ENCODE peak calls at places on chromosomes 7 and 10, in nine cellular contexts. K is HepG2, X is fibroblast of the aortic adventitia, W is breast epithelium, N is adrenal gland, Q is endothelial cell of umbilical vein, G is AG10803, J is HCT116, M is AG04450. U is an unnamed sample.

GRCh38 chr10:30742471-30742870 is 112.9 kb upstream of the LYZL2 start:
- DNase-seq in N (no peak), W (no peak), G (no peak), J (no peak), Q (no peak), K (no peak), X (no peak), M (no peak), U (no peak)

GRCh38 chr10:43943825-43944360 is 295.2 kb upstream of the ZNF32 start:
- DNase-seq in W (no peak), Q (no peak), K (no peak), J (no peak), G (no peak), X (no peak), N (no peak), M (no peak), U (no peak)

GRCh38 chr10:28177944-28178637 is 124.8 kb downstream of the MPP7 start:
- DNase-seq in Q (peak), J (no peak), G (peak), W (no peak), N (no peak), M (no peak), K (no peak), X (peak), U (no peak)

GRCh38 chr7:151866028-151866427 is 10.9 kb downstream of the PRKAG2 start:
- DNase-seq in Q (no peak), K (no peak), N (no peak), W (no peak), J (no peak), X (no peak), M (no peak), G (no peak), U (no peak)

GRCh38 chr10:93859049-93859655 is 34.6 kb upstream of the SLC35G1 start:
- DNase-seq in M (no peak), X (peak), N (no peak), K (no peak), J (peak), W (no peak), G (no peak), Q (peak), U (no peak)

GRCh38 chr10:22742678-22743077 is 28.3 kb upstream of the PIP4K2A start:
- DNase-seq in X (no peak), N (no peak), J (no peak), M (no peak), K (no peak), Q (no peak), W (no peak), G (no peak), U (no peak)

GRCh38 chr7:77759294-77759889 is 38.8 kb downstream of the TMEM60 start:
- DNase-seq in K (peak), G (peak), Q (peak), M (peak), X (peak), W (no peak), N (peak), J (peak), U (no peak)

GRCh38 chr7:81616951-81617350 is 152.9 kb downstream of the HGF start:
- DNase-seq in X (peak), Q (peak), W (no peak), J (peak), K (no peak), G (peak), N (no peak), M (no peak), U (no peak)

GRCh38 chr7:112201421-112201820 is 4.8 kb downstream of the DOCK4 start:
- DNase-seq in Q (peak), G (peak), M (peak), X (peak), W (no peak), N (no peak), J (no peak), K (no peak), U (no peak)

GRCh38 chr7:112201839-112202238 is 4.4 kb downstream of the DOCK4 start:
- DNase-seq in X (no peak), K (no peak), Q (no peak), J (no peak), N (no peak), M (no peak), G (no peak), W (no peak), U (no peak)

GRCh38 chr7:112204072-112204775 is 2.0 kb downstream of the DOCK4 start:
- DNase-seq in J (no peak), X (peak), W (no peak), K (no peak), G (peak), Q (peak), N (no peak), M (no peak), U (no peak)

GRCh38 chr7:112204776-112205347 is 1.3 kb downstream of the DOCK4 start:
- DNase-seq in Q (peak), J (no peak), X (peak), N (no peak), W (no peak), M (no peak), K (no peak), G (peak), U (no peak)

DNA sequence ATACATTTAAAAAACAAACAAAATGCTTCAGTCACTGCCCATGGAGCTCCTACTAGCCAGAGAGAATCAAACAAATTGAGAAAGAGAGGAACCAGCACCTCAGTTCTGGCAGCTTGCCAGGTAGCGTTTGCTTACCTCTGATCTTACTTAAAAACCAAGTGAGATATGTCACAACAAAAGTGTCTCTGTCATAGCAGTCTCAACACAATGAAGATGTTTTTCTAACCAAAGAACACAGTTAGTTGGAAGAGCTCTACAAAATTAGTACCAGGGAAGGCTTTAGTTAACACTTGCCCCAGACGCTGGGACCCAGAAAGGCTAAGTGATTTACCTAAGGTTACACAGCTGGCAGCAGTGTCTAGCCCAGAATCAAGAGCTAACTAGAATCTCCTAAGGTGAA is 3.4 kb downstream of the DOCK4 start:
- DNase-seq in Q (peak), W (no peak), N (peak), X (peak), G (no peak), K (peak), M (no peak), J (no peak), U (no peak)
- H3K4me3 ChIP-seq in Q (peak), W (no peak), N (no peak), X (no peak), G (no peak), K (peak), M (no peak), J (no peak), U (no peak)

DNA sequence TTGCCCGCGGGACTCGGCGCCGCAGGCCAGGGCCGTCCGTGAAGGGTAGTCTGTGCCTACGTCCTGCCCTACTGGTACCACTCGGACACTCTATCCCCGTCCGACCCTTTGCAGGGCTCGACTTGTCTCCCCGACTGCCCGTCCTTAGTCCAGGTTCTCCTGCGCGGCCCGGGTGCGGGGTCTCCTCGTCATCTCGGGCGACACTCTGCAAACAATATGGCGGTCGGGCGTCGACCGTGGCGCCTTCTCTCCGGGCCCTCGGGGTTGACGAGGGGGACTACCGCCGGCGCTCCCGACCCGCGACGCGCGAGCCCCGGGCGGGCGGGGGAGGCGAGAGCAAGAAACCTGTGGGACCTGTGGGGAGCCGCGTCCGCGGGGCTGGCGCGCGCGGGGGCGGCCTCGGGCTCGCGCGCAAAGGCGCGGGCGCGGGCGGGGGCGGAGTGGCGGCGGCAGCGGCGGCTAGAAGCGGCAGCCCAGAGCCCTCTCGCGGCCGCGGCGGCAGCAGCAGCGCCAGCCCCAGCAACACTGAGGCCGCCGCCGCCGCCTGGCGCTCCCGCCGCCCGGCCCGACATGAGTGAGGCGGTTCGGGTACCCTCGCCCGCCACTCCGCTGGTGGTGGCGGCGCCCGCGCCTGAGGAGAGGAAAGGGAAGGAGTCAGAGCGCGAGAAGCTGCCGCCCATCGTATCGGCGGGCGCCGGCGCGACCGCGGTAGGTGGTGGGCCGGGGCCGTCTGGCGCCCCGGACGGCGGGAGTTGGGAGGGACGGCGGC is at the start of gene HECTD2:
- DNase-seq in M (no peak), K (peak), J (peak), W (peak), G (peak), Q (peak), X (peak), N (peak), U (no peak)
- TF ChIP-seq CTCF in M (peak), K (peak), J (no peak), W (no peak), G (peak), Q (peak), X (peak), N (no peak), U (no peak)

DNA sequence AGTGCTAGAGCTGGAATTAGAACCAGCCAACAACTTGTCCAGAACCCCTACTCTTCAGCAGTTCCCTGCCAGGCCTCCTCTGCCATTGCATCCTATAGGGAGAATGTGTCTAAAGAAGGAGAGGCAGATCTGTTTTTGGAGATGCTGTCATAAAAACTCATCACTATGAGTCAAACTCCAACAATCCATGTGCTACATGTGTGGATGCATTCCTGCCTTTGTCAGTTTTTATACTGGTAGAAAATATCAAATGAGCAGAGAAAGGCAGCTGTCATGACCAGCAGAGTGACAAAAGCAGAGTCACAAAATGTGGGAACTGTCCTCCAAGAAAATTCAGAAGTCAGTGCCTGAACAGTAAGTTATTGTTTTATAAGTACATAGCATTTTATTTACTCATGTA is 93.0 kb downstream of the ABLIM1 start:
- DNase-seq in N (no peak), W (no peak), G (peak), Q (no peak), X (no peak), J (no peak), M (no peak), K (no peak), U (no peak)
- H3K4me3 ChIP-seq in N (no peak), W (no peak), G (no peak), Q (no peak), X (no peak), J (no peak), M (no peak), K (no peak), U (no peak)

GRCh38 chr7:22108151-22108845 is 162.6 kb upstream of the CDCA7L start:
- DNase-seq in J (no peak), W (no peak), G (no peak), Q (no peak), X (no peak), M (no peak), K (no peak), N (no peak), U (no peak)

GRCh38 chr7:22111661-22112060 is 166.0 kb upstream of the CDCA7L start:
- DNase-seq in J (no peak), W (no peak), N (no peak), K (no peak), M (no peak), X (no peak), Q (peak), G (no peak), U (no peak)

GRCh38 chr7:22110881-22111280 is 165.2 kb upstream of the CDCA7L start:
- DNase-seq in J (no peak), K (peak), G (peak), M (no peak), Q (peak), N (no peak), W (no peak), X (no peak), U (no peak)

GRCh38 chr7:22110227-22110839 is 164.6 kb upstream of the CDCA7L start:
- DNase-seq in K (peak), G (peak), W (no peak), M (peak), Q (peak), J (peak), X (peak), N (peak), U (peak)

GRCh38 chr7:22109761-22110160 is 164.1 kb upstream of the CDCA7L start:
- DNase-seq in J (peak), G (peak), M (no peak), N (peak), K (peak), W (no peak), Q (no peak), X (peak), U (no peak)
- TF ChIP-seq CTCF in J (no peak), G (peak), M (peak), N (no peak), K (peak), W (no peak), Q (peak), X (peak), U (peak)

GRCh38 chr10:116850058-116850611 is 836 bp downstream of the ENO4 start:
- DNase-seq in M (no peak), K (no peak), G (no peak), W (no peak), N (no peak), X (peak), Q (no peak), J (no peak), U (no peak)
- H3K4me3 ChIP-seq in M (peak), K (peak), G (peak), W (peak), N (no peak), X (peak), Q (no peak), J (peak), U (peak)

DNA sequence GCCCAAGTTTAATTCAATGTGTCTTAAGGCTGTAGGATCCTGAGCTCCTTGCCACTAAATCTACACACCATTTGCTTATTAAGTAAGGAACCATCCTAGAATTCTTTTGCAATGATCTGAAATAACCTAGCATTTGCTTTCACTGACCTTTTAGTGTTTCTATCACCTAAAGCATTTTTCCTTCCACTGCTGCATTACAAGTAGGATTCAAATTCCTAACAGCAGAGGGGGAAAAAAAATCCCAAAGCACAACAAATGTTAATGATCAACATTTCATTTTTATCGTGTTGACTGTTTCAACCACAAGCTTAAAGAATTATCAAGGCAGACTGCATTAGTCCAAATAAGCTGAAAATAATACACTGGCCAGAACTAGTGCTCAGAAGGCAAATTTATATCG is 174.7 kb upstream of the TCF7L2 start:
- DNase-seq in M (no peak), J (no peak), Q (no peak), N (no peak), X (peak), G (peak), K (peak), W (no peak), U (no peak)
- TF ChIP-seq CTCF in M (peak), J (no peak), Q (no peak), N (no peak), X (peak), G (peak), K (peak), W (no peak), U (peak)

DNA sequence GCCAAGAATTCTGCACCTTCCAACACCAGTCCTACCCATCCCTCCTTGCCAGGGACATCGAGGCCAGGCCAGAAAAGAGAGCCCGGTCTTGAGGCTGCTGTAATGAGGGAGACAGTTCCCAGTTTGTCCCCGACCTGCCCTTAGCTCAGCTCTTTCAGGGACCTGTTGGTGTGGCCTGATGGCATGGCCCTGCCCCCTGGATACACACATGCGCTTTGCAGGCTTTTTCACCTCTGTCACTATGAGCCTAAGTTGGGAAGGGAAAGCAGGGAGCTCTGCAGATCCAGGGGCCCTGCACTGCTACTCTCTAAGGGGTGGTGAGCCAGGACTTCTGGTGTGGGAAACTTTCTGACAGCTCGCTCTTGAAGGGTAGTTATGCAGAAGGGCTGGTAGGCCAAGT is 2.1 kb downstream of the SCD start:
- DNase-seq in Q (no peak), J (no peak), X (no peak), N (no peak), W (no peak), G (no peak), M (no peak), K (no peak), U (no peak)
- H3K4me3 ChIP-seq in Q (peak), J (no peak), X (peak), N (no peak), W (no peak), G (no peak), M (peak), K (peak), U (no peak)

DNA sequence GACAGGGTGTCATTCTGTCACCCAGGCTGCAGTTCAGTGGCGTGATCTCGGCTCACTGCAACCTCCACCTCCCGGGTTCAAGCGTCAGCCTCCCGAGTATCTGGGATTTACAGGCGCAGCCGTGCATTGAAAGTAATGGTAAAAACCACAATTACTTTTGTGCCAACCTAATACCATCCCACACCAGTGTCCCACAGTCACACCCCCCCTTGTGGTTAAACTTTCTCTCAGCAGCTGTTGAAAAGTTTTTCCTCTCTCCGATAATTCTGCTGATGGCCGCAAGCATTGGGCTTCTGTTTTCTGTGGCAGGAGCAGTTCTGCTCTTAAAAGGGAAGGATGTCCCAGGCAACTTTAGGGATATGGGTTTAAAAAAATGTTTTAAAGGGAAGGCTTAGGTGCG is 6.6 kb upstream of the LAT2 start:
- DNase-seq in N (peak), W (no peak), K (peak), Q (peak), X (peak), M (no peak), G (peak), J (no peak), U (peak)
- TF ChIP-seq CTCF in N (peak), W (no peak), K (peak), Q (peak), X (peak), M (peak), G (peak), J (peak), U (peak)

GRCh38 chr10:101224910-101225823 is 4.1 kb downstream of the LBX1 start:
- DNase-seq in N (no peak), K (no peak), Q (no peak), J (no peak), X (no peak), W (no peak), M (no peak), G (no peak), U (no peak)
- H3K4me3 ChIP-seq in N (no peak), K (no peak), Q (no peak), J (no peak), X (no peak), W (peak), M (no peak), G (no peak), U (no peak)